ENCODE peak calls at places on chromosomes 4 and X, in eight cellular contexts. W, C, N, Z, U, I, Y and K are unnamed samples.

GRCh38 chr4:10273030-10273429 is 156.4 kb upstream of the WDR1 start:
- DNase-seq in W (no peak), C (no peak), N (no peak), Z (no peak), U (no peak), I (no peak), Y (no peak), K (no peak)

GRCh38 chrX:130247996-130248395 is 20.7 kb downstream of the ZNF280C start:
- DNase-seq in W (no peak), C (no peak), N (no peak), Z (no peak), U (no peak), I (no peak), Y (no peak), K (no peak)

GRCh38 chr4:11483076-11483475 is 54.4 kb upstream of the HS3ST1 start:
- DNase-seq in W (no peak), C (no peak), N (no peak), Z (no peak), U (no peak), I (no peak), Y (no peak), K (no peak)

GRCh38 chr4:159103406-159104131 is 690 bp downstream of the RAPGEF2 start:
- DNase-seq in W (no peak), C (peak), N (peak), Z (no peak), U (peak), I (peak), Y (peak), K (no peak)

GRCh38 chr4:2673157-2673556 is 83.0 kb downstream of the TNIP2 start:
- DNase-seq in W (no peak), C (no peak), N (no peak), Z (no peak), U (no peak), I (no peak), Y (no peak), K (no peak)

GRCh38 chr4:15194520-15194919 is 192.2 kb downstream of the CPEB2 start:
- DNase-seq in W (no peak), C (no peak), N (no peak), Z (no peak), U (no peak), I (no peak), Y (no peak), K (no peak)

GRCh38 chr4:54593795-54594194 is 64.0 kb upstream of the KIT start:
- DNase-seq in W (no peak), C (no peak), N (no peak), Z (no peak), U (no peak), I (no peak), Y (no peak), K (no peak)

GRCh38 chr4:156981262-156981661 is 9.7 kb upstream of the PDGFC start:
- DNase-seq in W (no peak), C (no peak), N (no peak), Z (no peak), U (no peak), I (no peak), Y (no peak), K (no peak)

GRCh38 chr4:14269824-14270223 is 642.3 kb upstream of the BOD1L1 start:
- DNase-seq in W (no peak), C (no peak), N (peak), Z (no peak), U (no peak), I (no peak), Y (peak), K (no peak)

GRCh38 chr4:159017323-159018036 is 85.4 kb upstream of the RAPGEF2 start:
- DNase-seq in W (no peak), C (no peak), N (no peak), Z (no peak), U (no peak), I (no peak), Y (no peak), K (no peak)

GRCh38 chr4:10659251-10659650 is 25.3 kb downstream of the CLNK start:
- DNase-seq in W (no peak), C (no peak), N (no peak), Z (no peak), U (no peak), I (no peak), Y (no peak), K (no peak)

GRCh38 chrX:107117993-107118321 is 665 bp downstream of the RBM41 start:
- DNase-seq in W (no peak), C (no peak), N (no peak), Z (no peak), U (no peak), I (no peak), Y (no peak), K (no peak)

GRCh38 chr4:140037353-140038030 is 116.5 kb downstream of the MAML3 start:
- DNase-seq in W (no peak), C (no peak), N (no peak), Z (no peak), U (no peak), I (no peak), Y (no peak), K (no peak)

GRCh38 chr4:88939697-88940096 is 117.3 kb downstream of the FAM13A start:
- DNase-seq in W (no peak), C (no peak), N (no peak), Z (no peak), U (no peak), I (no peak), Y (no peak), K (no peak)

GRCh38 chrX:72005046-72005445 is 94.4 kb downstream of the NHSL2 start:
- DNase-seq in W (peak), C (no peak), N (no peak), Z (no peak), U (no peak), I (no peak), Y (no peak), K (no peak)

GRCh38 chr4:77052352-77052751 is 23.4 kb downstream of the CCNI start:
- DNase-seq in W (no peak), C (peak), N (peak), Z (no peak), U (peak), I (no peak), Y (no peak), K (peak)

GRCh38 chrX:78650906-78651437 is 8.2 kb downstream of the RTL3 start:
- DNase-seq in W (no peak), C (no peak), N (no peak), Z (no peak), U (no peak), I (no peak), Y (no peak), K (no peak)

GRCh38 chr4:2296621-2297601 is 35.0 kb upstream of the MXD4 start:
- DNase-seq in W (no peak), C (no peak), N (no peak), Z (no peak), U (no peak), I (peak), Y (no peak), K (no peak)

GRCh38 chr4:139606600-139607301 is 50.7 kb upstream of the SETD7 start:
- DNase-seq in W (no peak), C (no peak), N (no peak), Z (no peak), U (no peak), I (no peak), Y (peak), K (no peak)

GRCh38 chrX:79176028-79176427 is 31.5 kb downstream of the GPR174 start:
- DNase-seq in W (no peak), C (no peak), N (no peak), Z (no peak), U (no peak), I (no peak), Y (no peak), K (no peak)